ENCODE peak calls at places on chromosome 12, in eight cellular contexts. One of them, this sample, is unnamed.
A peak's percentile ranks its signal among the peaks of the same experiment; 100 is the strongest.

GRCh38 chr12:122793685-122794106 is 19.3 kb downstream of the CCDC62 start:
- DNase-seq in heart right ventricle: no peak
- DNase-seq in GM13976: peak; percentile 74
- DNase-seq in mesothelial cell of epicardium: no peak
- DNase-seq in endothelial cell: peak; percentile 9
- DNase-seq in mucosa of descending colon: no peak
- DNase-seq in Calu3: peak; percentile 18
- DNase-seq in MCF 10A: peak; percentile 64
- DNase-seq in this sample: peak; percentile 66

GRCh38 chr12:72074956-72075355 is 136.3 kb downstream of the TPH2 start:
- DNase-seq in mucosa of descending colon: no peak
- DNase-seq in Calu3: no peak
- DNase-seq in heart right ventricle: no peak
- DNase-seq in endothelial cell: no peak
- DNase-seq in MCF 10A: no peak
- DNase-seq in mesothelial cell of epicardium: no peak
- DNase-seq in GM13976: no peak
- DNase-seq in this sample: no peak

GRCh38 chr12:31033681-31034080 is 40.0 kb upstream of the DDX11 start:
- DNase-seq in MCF 10A: no peak
- DNase-seq in heart right ventricle: no peak
- DNase-seq in endothelial cell: no peak
- DNase-seq in Calu3: no peak
- DNase-seq in mucosa of descending colon: no peak
- DNase-seq in mesothelial cell of epicardium: no peak
- DNase-seq in GM13976: no peak
- DNase-seq in this sample: no peak

GRCh38 chr12:1073652-1074051 is 82.6 kb downstream of the ERC1 start:
- DNase-seq in GM13976: no peak
- DNase-seq in Calu3: no peak
- DNase-seq in mucosa of descending colon: no peak
- DNase-seq in mesothelial cell of epicardium: no peak
- DNase-seq in heart right ventricle: no peak
- DNase-seq in endothelial cell: no peak
- DNase-seq in MCF 10A: no peak
- DNase-seq in this sample: no peak

GRCh38 chr12:54019924-54020586 is 8.2 kb upstream of the HOXC6 start:
- DNase-seq in MCF 10A: peak; percentile 33
- DNase-seq in mesothelial cell of epicardium: no peak
- DNase-seq in GM13976: no peak
- DNase-seq in endothelial cell: no peak
- DNase-seq in Calu3: no peak
- DNase-seq in mucosa of descending colon: no peak
- DNase-seq in heart right ventricle: no peak
- DNase-seq in this sample: no peak

GRCh38 chr12:52093346-52093745 is 13.8 kb downstream of the SMIM41 start:
- DNase-seq in GM13976: no peak
- DNase-seq in MCF 10A: no peak
- DNase-seq in endothelial cell: no peak
- DNase-seq in mucosa of descending colon: no peak
- DNase-seq in Calu3: no peak
- DNase-seq in mesothelial cell of epicardium: no peak
- DNase-seq in heart right ventricle: no peak
- DNase-seq in this sample: no peak

GRCh38 chr12:84874125-84874824 is 38.3 kb downstream of the SLC6A15 start:
- DNase-seq in GM13976: peak; percentile 32
- DNase-seq in mucosa of descending colon: no peak
- DNase-seq in mesothelial cell of epicardium: no peak
- DNase-seq in MCF 10A: peak; percentile 69
- DNase-seq in Calu3: no peak
- DNase-seq in endothelial cell: no peak
- DNase-seq in heart right ventricle: no peak
- DNase-seq in this sample: peak; percentile 24

GRCh38 chr12:132400011-132400641 is 70.7 kb upstream of the GALNT9 start:
- DNase-seq in MCF 10A: no peak
- DNase-seq in endothelial cell: no peak
- DNase-seq in mesothelial cell of epicardium: no peak
- DNase-seq in GM13976: no peak
- DNase-seq in mucosa of descending colon: no peak
- DNase-seq in Calu3: no peak
- DNase-seq in heart right ventricle: no peak
- DNase-seq in this sample: no peak

GRCh38 chr12:38695057-38695456 is 210.3 kb downstream of the CPNE8 start:
- DNase-seq in GM13976: no peak
- DNase-seq in endothelial cell: no peak
- DNase-seq in mesothelial cell of epicardium: no peak
- DNase-seq in mucosa of descending colon: no peak
- DNase-seq in MCF 10A: no peak
- DNase-seq in Calu3: no peak
- DNase-seq in heart right ventricle: no peak
- DNase-seq in this sample: no peak

GRCh38 chr12:125186471-125187147 is 121.4 kb downstream of the AACS start:
- DNase-seq in mesothelial cell of epicardium: no peak
- DNase-seq in heart right ventricle: no peak
- DNase-seq in Calu3: peak; percentile 15
- DNase-seq in mucosa of descending colon: peak; percentile 40
- DNase-seq in GM13976: no peak
- DNase-seq in endothelial cell: no peak
- DNase-seq in MCF 10A: no peak
- DNase-seq in this sample: no peak

GRCh38 chr12:7128681-7129593 is at the start of gene RBP5:
- DNase-seq in heart right ventricle: no peak
- DNase-seq in endothelial cell: no peak
- DNase-seq in GM13976: no peak
- DNase-seq in mucosa of descending colon: no peak
- DNase-seq in MCF 10A: peak; percentile 24
- DNase-seq in Calu3: no peak
- DNase-seq in mesothelial cell of epicardium: no peak
- DNase-seq in this sample: no peak

GRCh38 chr12:1453801-1454200 is 140.6 kb downstream of the FBXL14 start:
- DNase-seq in mesothelial cell of epicardium: no peak
- DNase-seq in endothelial cell: no peak
- DNase-seq in MCF 10A: no peak
- DNase-seq in Calu3: no peak
- DNase-seq in GM13976: no peak
- DNase-seq in heart right ventricle: no peak
- DNase-seq in mucosa of descending colon: no peak
- DNase-seq in this sample: no peak

GRCh38 chr12:73266206-73266605 is 994.0 kb downstream of the TRHDE start:
- DNase-seq in GM13976: no peak
- DNase-seq in Calu3: no peak
- DNase-seq in mesothelial cell of epicardium: no peak
- DNase-seq in heart right ventricle: no peak
- DNase-seq in mucosa of descending colon: no peak
- DNase-seq in endothelial cell: no peak
- DNase-seq in MCF 10A: no peak
- DNase-seq in this sample: no peak

GRCh38 chr12:47023311-47023710 is 56.1 kb upstream of the PCED1B start:
- DNase-seq in mucosa of descending colon: no peak
- DNase-seq in MCF 10A: no peak
- DNase-seq in heart right ventricle: no peak
- DNase-seq in GM13976: no peak
- DNase-seq in mesothelial cell of epicardium: no peak
- DNase-seq in endothelial cell: no peak
- DNase-seq in Calu3: no peak
- DNase-seq in this sample: no peak

GRCh38 chr12:65171073-65171472 is 1.7 kb downstream of the LEMD3 start:
- DNase-seq in GM13976: no peak
- DNase-seq in MCF 10A: no peak
- DNase-seq in mesothelial cell of epicardium: no peak
- DNase-seq in mucosa of descending colon: no peak
- DNase-seq in heart right ventricle: no peak
- DNase-seq in Calu3: no peak
- DNase-seq in endothelial cell: no peak
- DNase-seq in this sample: no peak

GRCh38 chr12:27185234-27186045 is 58.6 kb upstream of the STK38L start:
- DNase-seq in mucosa of descending colon: no peak
- DNase-seq in mesothelial cell of epicardium: no peak
- DNase-seq in heart right ventricle: no peak
- DNase-seq in Calu3: no peak
- DNase-seq in MCF 10A: no peak
- DNase-seq in GM13976: no peak
- DNase-seq in endothelial cell: no peak
- DNase-seq in this sample: no peak

GRCh38 chr12:123621101-123621500 is 12.4 kb downstream of the EIF2B1 start:
- DNase-seq in mucosa of descending colon: no peak
- DNase-seq in Calu3: no peak
- DNase-seq in mesothelial cell of epicardium: no peak
- DNase-seq in MCF 10A: no peak
- DNase-seq in endothelial cell: no peak
- DNase-seq in GM13976: no peak
- DNase-seq in heart right ventricle: no peak
- DNase-seq in this sample: no peak

GRCh38 chr12:116687888-116688287 is 50.0 kb downstream of the SPRING1 start:
- DNase-seq in endothelial cell: peak; percentile 66
- DNase-seq in Calu3: peak; percentile 41
- DNase-seq in MCF 10A: peak; percentile 14
- DNase-seq in mucosa of descending colon: peak; percentile 41
- DNase-seq in mesothelial cell of epicardium: no peak
- DNase-seq in heart right ventricle: peak; percentile 65
- DNase-seq in GM13976: peak; percentile 50
- DNase-seq in this sample: peak; percentile 46

GRCh38 chr12:12070674-12071661 is at the start of gene BCL2L14:
- DNase-seq in GM13976: peak; percentile 69
- DNase-seq in endothelial cell: no peak
- DNase-seq in mucosa of descending colon: no peak
- DNase-seq in MCF 10A: peak; percentile 14
- DNase-seq in mesothelial cell of epicardium: no peak
- DNase-seq in heart right ventricle: no peak
- DNase-seq in Calu3: peak; percentile 27
- DNase-seq in this sample: peak; percentile 58

GRCh38 chr12:11154400-11154925 is 16.5 kb upstream of the SMIM10L1 start:
- DNase-seq in mucosa of descending colon: no peak
- DNase-seq in GM13976: no peak
- DNase-seq in Calu3: no peak
- DNase-seq in MCF 10A: no peak
- DNase-seq in mesothelial cell of epicardium: no peak
- DNase-seq in endothelial cell: no peak
- DNase-seq in heart right ventricle: no peak
- DNase-seq in this sample: no peak

GRCh38 chr12:46617167-46617566 is 208.6 kb downstream of the SLC38A4 start:
- DNase-seq in Calu3: no peak
- DNase-seq in endothelial cell: no peak
- DNase-seq in GM13976: no peak
- DNase-seq in heart right ventricle: no peak
- DNase-seq in mesothelial cell of epicardium: no peak
- DNase-seq in mucosa of descending colon: no peak
- DNase-seq in MCF 10A: peak; percentile 36
- DNase-seq in this sample: no peak

GRCh38 chr12:98503593-98504367 is 11.6 kb upstream of the TMPO start:
- DNase-seq in endothelial cell: peak; percentile 94
- DNase-seq in Calu3: peak; percentile 96
- DNase-seq in mesothelial cell of epicardium: peak; percentile 86
- DNase-seq in MCF 10A: peak; percentile 92
- DNase-seq in GM13976: peak; percentile 86
- DNase-seq in mucosa of descending colon: peak; percentile 96
- DNase-seq in heart right ventricle: peak; percentile 96
- DNase-seq in this sample: peak; percentile 88

GRCh38 chr12:52305921-52306705 is 14.8 kb upstream of the KRT81 start:
- DNase-seq in heart right ventricle: no peak
- DNase-seq in endothelial cell: peak; percentile 18
- DNase-seq in mucosa of descending colon: no peak
- DNase-seq in mesothelial cell of epicardium: peak; percentile 4
- DNase-seq in Calu3: peak; percentile 15
- DNase-seq in MCF 10A: peak; percentile 37
- DNase-seq in GM13976: no peak
- DNase-seq in this sample: no peak

GRCh38 chr12:127559349-127560040 is 707.5 kb upstream of the TMEM132C start:
- DNase-seq in mucosa of descending colon: peak; percentile 45
- DNase-seq in MCF 10A: peak; percentile 83
- DNase-seq in Calu3: no peak
- DNase-seq in heart right ventricle: peak; percentile 17
- DNase-seq in mesothelial cell of epicardium: no peak
- DNase-seq in GM13976: no peak
- DNase-seq in endothelial cell: peak; percentile 4
- DNase-seq in this sample: no peak
- TF ChIP-seq CTCF in mucosa of descending colon: no peak
- TF ChIP-seq CTCF in MCF 10A: peak; percentile 34
- TF ChIP-seq CTCF in Calu3: no peak
- TF ChIP-seq CTCF in heart right ventricle: peak; percentile 48
- TF ChIP-seq CTCF in mesothelial cell of epicardium: no peak
- TF ChIP-seq CTCF in GM13976: no peak
- TF ChIP-seq CTCF in endothelial cell: no peak
- TF ChIP-seq CTCF in this sample: no peak

GRCh38 chr12:104131609-104132008 is 6.4 kb downstream of the NFYB start:
- DNase-seq in GM13976: no peak
- DNase-seq in heart right ventricle: no peak
- DNase-seq in mucosa of descending colon: no peak
- DNase-seq in mesothelial cell of epicardium: no peak
- DNase-seq in MCF 10A: no peak
- DNase-seq in endothelial cell: no peak
- DNase-seq in Calu3: no peak
- DNase-seq in this sample: no peak

GRCh38 chr12:104132351-104132956 is 5.6 kb downstream of the NFYB start:
- DNase-seq in mucosa of descending colon: no peak
- DNase-seq in endothelial cell: no peak
- DNase-seq in GM13976: no peak
- DNase-seq in MCF 10A: no peak
- DNase-seq in Calu3: no peak
- DNase-seq in mesothelial cell of epicardium: no peak
- DNase-seq in heart right ventricle: no peak
- DNase-seq in this sample: no peak

GRCh38 chr12:104134882-104135281 is 3.1 kb downstream of the NFYB start:
- DNase-seq in MCF 10A: no peak
- DNase-seq in mucosa of descending colon: no peak
- DNase-seq in endothelial cell: no peak
- DNase-seq in Calu3: no peak
- DNase-seq in heart right ventricle: no peak
- DNase-seq in GM13976: no peak
- DNase-seq in mesothelial cell of epicardium: no peak
- DNase-seq in this sample: no peak

GRCh38 chr12:104136577-104136976 is 1.4 kb downstream of the NFYB start:
- DNase-seq in GM13976: no peak
- DNase-seq in MCF 10A: peak; percentile 8
- DNase-seq in mesothelial cell of epicardium: no peak
- DNase-seq in heart right ventricle: no peak
- DNase-seq in mucosa of descending colon: no peak
- DNase-seq in endothelial cell: no peak
- DNase-seq in Calu3: no peak
- DNase-seq in this sample: no peak

GRCh38 chr12:104133861-104134260 is 4.1 kb downstream of the NFYB start:
- DNase-seq in endothelial cell: no peak
- DNase-seq in heart right ventricle: no peak
- DNase-seq in Calu3: no peak
- DNase-seq in mesothelial cell of epicardium: no peak
- DNase-seq in GM13976: no peak
- DNase-seq in mucosa of descending colon: no peak
- DNase-seq in MCF 10A: no peak
- DNase-seq in this sample: no peak
- TF ChIP-seq CTCF in endothelial cell: no peak
- TF ChIP-seq CTCF in heart right ventricle: no peak
- TF ChIP-seq CTCF in Calu3: no peak
- TF ChIP-seq CTCF in mesothelial cell of epicardium: no peak
- TF ChIP-seq CTCF in GM13976: no peak
- TF ChIP-seq CTCF in mucosa of descending colon: no peak
- TF ChIP-seq CTCF in MCF 10A: no peak
- TF ChIP-seq CTCF in this sample: no peak

GRCh38 chr12:67651380-67651695 is 2.8 kb downstream of the DYRK2 start:
- DNase-seq in Calu3: peak; percentile 27
- DNase-seq in endothelial cell: no peak
- DNase-seq in mesothelial cell of epicardium: no peak
- DNase-seq in heart right ventricle: no peak
- DNase-seq in MCF 10A: peak; percentile 17
- DNase-seq in GM13976: peak; percentile 42
- DNase-seq in mucosa of descending colon: no peak
- DNase-seq in this sample: peak; percentile 37
- TF ChIP-seq CTCF in Calu3: peak; percentile 31
- TF ChIP-seq CTCF in endothelial cell: no peak
- TF ChIP-seq CTCF in mesothelial cell of epicardium: no peak
- TF ChIP-seq CTCF in heart right ventricle: peak; percentile 43
- TF ChIP-seq CTCF in MCF 10A: peak; percentile 15
- TF ChIP-seq CTCF in GM13976: no peak
- TF ChIP-seq CTCF in mucosa of descending colon: no peak
- TF ChIP-seq CTCF in this sample: peak; percentile 17

GRCh38 chr12:66232258-66232657 is 43.2 kb downstream of the IRAK3 start:
- DNase-seq in mesothelial cell of epicardium: no peak
- DNase-seq in heart right ventricle: no peak
- DNase-seq in mucosa of descending colon: no peak
- DNase-seq in MCF 10A: no peak
- DNase-seq in GM13976: no peak
- DNase-seq in Calu3: no peak
- DNase-seq in endothelial cell: no peak
- DNase-seq in this sample: no peak
- TF ChIP-seq CTCF in mesothelial cell of epicardium: no peak
- TF ChIP-seq CTCF in heart right ventricle: no peak
- TF ChIP-seq CTCF in mucosa of descending colon: no peak
- TF ChIP-seq CTCF in MCF 10A: no peak
- TF ChIP-seq CTCF in GM13976: no peak
- TF ChIP-seq CTCF in Calu3: no peak
- TF ChIP-seq CTCF in endothelial cell: no peak
- TF ChIP-seq CTCF in this sample: no peak

This sample was measured in GM10248.